ENCODE peak calls at places on chromosomes 16 and 17, in five cellular contexts. One of them, this sample, is unnamed.

GRCh38 chr16:48099455-48099854 is 56.3 kb downstream of the ABCC12 start:
- DNase-seq in lower lobe of right lung: no peak
- DNase-seq in IMR-90: no peak
- DNase-seq in CD4-positive, alpha-beta T cell: no peak
- DNase-seq in heart right ventricle: peak
- DNase-seq in this sample: no peak

GRCh38 chr16:50300942-50301625 is 34.7 kb downstream of the ADCY7 start:
- DNase-seq in lower lobe of right lung: peak
- DNase-seq in IMR-90: peak
- DNase-seq in CD4-positive, alpha-beta T cell: no peak
- DNase-seq in heart right ventricle: no peak
- DNase-seq in this sample: no peak

GRCh38 chr16:81493755-81494433 is 49.3 kb downstream of the CMIP start:
- DNase-seq in lower lobe of right lung: no peak
- DNase-seq in IMR-90: peak
- DNase-seq in CD4-positive, alpha-beta T cell: no peak
- DNase-seq in heart right ventricle: no peak
- DNase-seq in this sample: peak

GRCh38 chr17:72305964-72306551 is 185.2 kb downstream of the SOX9 start:
- DNase-seq in lower lobe of right lung: no peak
- DNase-seq in IMR-90: no peak
- DNase-seq in CD4-positive, alpha-beta T cell: no peak
- DNase-seq in heart right ventricle: no peak
- DNase-seq in this sample: peak

GRCh38 chr16:6125483-6126259 is 1028.1 kb upstream of the EEF2KMT start:
- DNase-seq in lower lobe of right lung: no peak
- DNase-seq in IMR-90: no peak
- DNase-seq in CD4-positive, alpha-beta T cell: no peak
- DNase-seq in heart right ventricle: no peak
- DNase-seq in this sample: peak

GRCh38 chr17:40071720-40072480 is 9.1 kb downstream of the THRA start:
- DNase-seq in lower lobe of right lung: peak
- DNase-seq in IMR-90: no peak
- DNase-seq in CD4-positive, alpha-beta T cell: no peak
- DNase-seq in heart right ventricle: peak
- DNase-seq in this sample: no peak

GRCh38 chr17:75822119-75822799 is 21.9 kb downstream of the UNC13D start:
- DNase-seq in lower lobe of right lung: no peak
- DNase-seq in IMR-90: no peak
- DNase-seq in CD4-positive, alpha-beta T cell: peak
- DNase-seq in heart right ventricle: no peak
- DNase-seq in this sample: no peak

GRCh38 chr17:11637796-11638195 is 39.5 kb downstream of the DNAH9 start:
- DNase-seq in lower lobe of right lung: no peak
- DNase-seq in IMR-90: no peak
- DNase-seq in CD4-positive, alpha-beta T cell: no peak
- DNase-seq in heart right ventricle: no peak
- DNase-seq in this sample: no peak

GRCh38 chr17:81071761-81072741 is 37.1 kb downstream of the BAIAP2 start:
- DNase-seq in lower lobe of right lung: peak
- DNase-seq in IMR-90: no peak
- DNase-seq in CD4-positive, alpha-beta T cell: no peak
- DNase-seq in heart right ventricle: no peak
- DNase-seq in this sample: no peak

GRCh38 chr16:85136213-85136704 is 24.0 kb upstream of the CIBAR2 start:
- DNase-seq in lower lobe of right lung: peak
- DNase-seq in IMR-90: no peak
- DNase-seq in CD4-positive, alpha-beta T cell: no peak
- DNase-seq in heart right ventricle: peak
- DNase-seq in this sample: no peak

GRCh38 chr16:85133290-85133599 is 21.0 kb upstream of the CIBAR2 start:
- DNase-seq in lower lobe of right lung: no peak
- DNase-seq in IMR-90: no peak
- DNase-seq in CD4-positive, alpha-beta T cell: no peak
- DNase-seq in heart right ventricle: no peak
- DNase-seq in this sample: no peak

GRCh38 chr16:85134076-85134793 is 22.0 kb upstream of the CIBAR2 start:
- DNase-seq in lower lobe of right lung: no peak
- DNase-seq in IMR-90: no peak
- DNase-seq in CD4-positive, alpha-beta T cell: no peak
- DNase-seq in heart right ventricle: no peak
- DNase-seq in this sample: no peak

GRCh38 chr16:85136705-85137322 is 24.5 kb upstream of the CIBAR2 start:
- DNase-seq in lower lobe of right lung: peak
- DNase-seq in IMR-90: no peak
- DNase-seq in CD4-positive, alpha-beta T cell: no peak
- DNase-seq in heart right ventricle: peak
- DNase-seq in this sample: no peak

DNA sequence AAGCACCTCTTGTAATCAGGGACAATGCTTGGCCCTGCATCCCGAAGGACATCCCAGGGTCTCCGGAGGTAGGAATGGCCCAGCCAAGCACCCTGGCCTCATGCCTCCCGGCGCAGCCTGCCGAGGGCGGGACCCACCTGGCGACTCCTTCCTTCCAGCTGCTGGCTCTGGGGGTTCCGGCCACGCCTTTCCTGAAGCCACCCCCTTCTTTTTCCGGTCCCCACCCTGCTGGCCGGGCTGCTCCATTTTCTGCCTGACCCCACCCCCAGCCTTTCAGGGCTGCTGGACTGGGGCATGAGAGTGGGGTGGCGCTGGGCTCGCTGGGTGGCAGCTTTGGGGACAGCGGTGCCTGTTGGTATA is 22.5 kb upstream of the CIBAR2 start:
- DNase-seq in lower lobe of right lung: no peak
- DNase-seq in IMR-90: no peak
- DNase-seq in CD4-positive, alpha-beta T cell: no peak
- DNase-seq in heart right ventricle: peak
- DNase-seq in this sample: no peak
- TF ChIP-seq CTCF in lower lobe of right lung: no peak
- TF ChIP-seq CTCF in IMR-90: no peak
- TF ChIP-seq CTCF in CD4-positive, alpha-beta T cell: no peak
- TF ChIP-seq CTCF in heart right ventricle: no peak
- TF ChIP-seq CTCF in this sample: no peak

DNA sequence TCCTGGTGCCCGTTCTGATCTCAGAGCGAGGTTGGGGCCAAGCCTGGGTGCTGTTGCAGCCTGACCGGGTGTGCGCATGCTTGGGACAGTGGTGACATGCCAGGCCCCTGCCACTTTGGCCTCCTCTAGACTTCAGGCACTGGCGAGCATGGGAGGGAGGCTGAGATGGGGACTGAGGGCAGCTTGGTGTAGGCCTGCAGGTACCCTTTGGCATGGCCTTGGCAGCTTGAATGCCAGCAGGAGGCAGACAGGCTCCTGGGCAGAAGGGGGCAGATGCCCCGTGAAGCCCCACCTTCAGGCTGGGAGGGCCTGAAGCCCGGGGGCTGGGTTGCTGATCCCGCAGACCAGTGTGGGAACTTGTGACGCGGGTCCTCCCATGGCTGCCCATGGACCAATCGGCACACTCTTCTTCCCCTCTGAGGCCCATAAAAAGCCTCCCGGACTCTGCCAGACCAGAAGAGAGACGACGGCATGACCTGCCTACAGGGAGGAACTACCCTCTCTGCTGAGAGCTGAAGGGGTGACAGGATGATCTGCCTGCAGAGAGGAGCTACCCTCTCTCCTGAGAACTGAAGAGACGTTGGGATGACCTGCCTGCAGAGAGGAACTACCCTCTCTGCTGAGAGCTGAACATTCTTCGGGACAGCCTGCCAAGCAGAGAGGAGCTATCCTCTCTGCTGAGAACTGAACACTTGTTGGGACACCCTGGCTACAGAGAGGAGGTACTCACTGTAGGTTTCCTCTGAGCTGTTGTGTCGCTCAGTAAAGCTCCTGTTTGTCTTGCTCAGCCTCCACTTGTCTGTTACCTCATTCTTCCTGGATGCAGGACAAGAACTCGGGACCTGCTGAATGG is 17.5 kb downstream of the RHOT1 start:
- DNase-seq in lower lobe of right lung: no peak
- DNase-seq in IMR-90: no peak
- DNase-seq in CD4-positive, alpha-beta T cell: no peak
- DNase-seq in heart right ventricle: no peak
- DNase-seq in this sample: no peak
- TF ChIP-seq CTCF in lower lobe of right lung: no peak
- TF ChIP-seq CTCF in IMR-90: no peak
- TF ChIP-seq CTCF in CD4-positive, alpha-beta T cell: no peak
- TF ChIP-seq CTCF in heart right ventricle: no peak
- TF ChIP-seq CTCF in this sample: no peak

GRCh38 chr16:82834156-82834758 is 207.5 kb downstream of the CDH13 start:
- DNase-seq in lower lobe of right lung: no peak
- DNase-seq in IMR-90: peak
- DNase-seq in CD4-positive, alpha-beta T cell: no peak
- DNase-seq in heart right ventricle: no peak
- DNase-seq in this sample: no peak
- TF ChIP-seq CTCF in lower lobe of right lung: no peak
- TF ChIP-seq CTCF in IMR-90: no peak
- TF ChIP-seq CTCF in CD4-positive, alpha-beta T cell: no peak
- TF ChIP-seq CTCF in heart right ventricle: no peak
- TF ChIP-seq CTCF in this sample: no peak

GRCh38 chr16:76277099-76278030 is at the start of gene CNTNAP4:
- DNase-seq in lower lobe of right lung: no peak
- DNase-seq in IMR-90: no peak
- DNase-seq in CD4-positive, alpha-beta T cell: no peak
- DNase-seq in heart right ventricle: peak
- DNase-seq in this sample: peak

GRCh38 chr16:76280421-76280820 is 3.2 kb downstream of the CNTNAP4 start:
- DNase-seq in lower lobe of right lung: no peak
- DNase-seq in IMR-90: no peak
- DNase-seq in CD4-positive, alpha-beta T cell: no peak
- DNase-seq in heart right ventricle: no peak
- DNase-seq in this sample: no peak

GRCh38 chr16:76278086-76278485 is 885 bp downstream of the CNTNAP4 start:
- DNase-seq in lower lobe of right lung: no peak
- DNase-seq in IMR-90: no peak
- DNase-seq in CD4-positive, alpha-beta T cell: no peak
- DNase-seq in heart right ventricle: no peak
- DNase-seq in this sample: no peak

GRCh38 chr16:76278976-76279375 is 1.8 kb downstream of the CNTNAP4 start:
- DNase-seq in lower lobe of right lung: no peak
- DNase-seq in IMR-90: no peak
- DNase-seq in CD4-positive, alpha-beta T cell: no peak
- DNase-seq in heart right ventricle: no peak
- DNase-seq in this sample: peak
- TF ChIP-seq CTCF in lower lobe of right lung: no peak
- TF ChIP-seq CTCF in IMR-90: no peak
- TF ChIP-seq CTCF in CD4-positive, alpha-beta T cell: no peak
- TF ChIP-seq CTCF in heart right ventricle: peak
- TF ChIP-seq CTCF in this sample: peak

GRCh38 chr17:17776889-17777288 is 59.9 kb downstream of the SREBF1 start:
- DNase-seq in lower lobe of right lung: no peak
- DNase-seq in IMR-90: no peak
- DNase-seq in CD4-positive, alpha-beta T cell: no peak
- DNase-seq in heart right ventricle: no peak
- DNase-seq in this sample: no peak

GRCh38 chr17:17772231-17772630 is 64.6 kb downstream of the SREBF1 start:
- DNase-seq in lower lobe of right lung: no peak
- DNase-seq in IMR-90: no peak
- DNase-seq in CD4-positive, alpha-beta T cell: no peak
- DNase-seq in heart right ventricle: no peak
- DNase-seq in this sample: no peak

GRCh38 chr17:17770371-17771059 is 66.3 kb downstream of the SREBF1 start:
- DNase-seq in lower lobe of right lung: no peak
- DNase-seq in IMR-90: no peak
- DNase-seq in CD4-positive, alpha-beta T cell: no peak
- DNase-seq in heart right ventricle: no peak
- DNase-seq in this sample: no peak

GRCh38 chr17:17771498-17772201 is 65.1 kb downstream of the SREBF1 start:
- DNase-seq in lower lobe of right lung: no peak
- DNase-seq in IMR-90: no peak
- DNase-seq in CD4-positive, alpha-beta T cell: no peak
- DNase-seq in heart right ventricle: no peak
- DNase-seq in this sample: no peak

GRCh38 chr17:17774009-17774881 is 62.5 kb downstream of the SREBF1 start:
- DNase-seq in lower lobe of right lung: no peak
- DNase-seq in IMR-90: peak
- DNase-seq in CD4-positive, alpha-beta T cell: no peak
- DNase-seq in heart right ventricle: no peak
- DNase-seq in this sample: peak
- TF ChIP-seq CTCF in lower lobe of right lung: peak
- TF ChIP-seq CTCF in IMR-90: peak
- TF ChIP-seq CTCF in CD4-positive, alpha-beta T cell: peak
- TF ChIP-seq CTCF in heart right ventricle: peak
- TF ChIP-seq CTCF in this sample: peak

DNA sequence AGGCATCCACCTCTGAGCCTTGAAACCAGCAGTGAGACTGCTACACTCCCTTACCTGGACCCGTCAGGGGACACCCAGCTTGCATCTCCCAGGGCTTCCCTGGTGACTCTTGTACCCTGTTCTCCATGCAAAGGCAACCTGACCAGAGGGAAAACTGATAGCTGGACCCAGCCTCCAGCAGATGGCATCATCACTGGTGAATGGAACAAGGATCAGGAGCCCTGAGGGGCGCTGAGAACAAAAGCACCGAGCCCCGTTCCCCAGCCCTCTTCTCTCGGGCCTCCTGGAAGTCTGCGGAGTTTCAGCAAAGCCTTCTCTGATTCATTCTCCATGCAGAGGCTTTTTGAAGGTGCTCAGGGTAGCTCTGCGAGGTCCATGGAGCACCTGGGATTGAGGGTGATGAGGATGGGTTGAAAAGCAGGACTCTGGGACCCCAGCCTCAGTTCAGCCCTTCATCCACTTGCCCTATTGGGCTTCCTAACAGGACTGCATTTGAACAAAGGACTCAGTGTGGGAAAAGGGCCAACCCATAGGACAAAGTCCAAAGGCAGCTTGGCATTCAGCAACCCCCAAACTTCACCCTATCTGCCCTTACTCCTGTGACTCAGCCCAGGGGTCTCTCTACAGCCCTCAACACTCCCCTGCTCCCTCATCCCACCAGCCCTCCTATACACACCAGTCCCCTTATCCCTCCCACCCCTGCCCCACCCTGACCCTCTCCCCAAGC is 45.0 kb upstream of the LHX1 start:
- DNase-seq in lower lobe of right lung: no peak
- DNase-seq in IMR-90: no peak
- DNase-seq in CD4-positive, alpha-beta T cell: no peak
- DNase-seq in heart right ventricle: no peak
- DNase-seq in this sample: no peak
- TF ChIP-seq CTCF in lower lobe of right lung: no peak
- TF ChIP-seq CTCF in IMR-90: no peak
- TF ChIP-seq CTCF in CD4-positive, alpha-beta T cell: no peak
- TF ChIP-seq CTCF in heart right ventricle: no peak
- TF ChIP-seq CTCF in this sample: no peak

GRCh38 chr17:45385331-45385997 is 47.2 kb downstream of the ARHGAP27 start:
- DNase-seq in lower lobe of right lung: peak
- DNase-seq in IMR-90: peak
- DNase-seq in CD4-positive, alpha-beta T cell: peak
- DNase-seq in heart right ventricle: peak
- DNase-seq in this sample: peak
- TF ChIP-seq CTCF in lower lobe of right lung: peak
- TF ChIP-seq CTCF in IMR-90: peak
- TF ChIP-seq CTCF in CD4-positive, alpha-beta T cell: peak
- TF ChIP-seq CTCF in heart right ventricle: peak
- TF ChIP-seq CTCF in this sample: peak